ENCODE peak calls at places on chromosomes 5 and 9, in seven cellular contexts. One of them, this sample, is unnamed.

GRCh38 chr9:131739192-131739961 is 499 bp downstream of the RAPGEF1 start:
- DNase-seq in mucosa of descending colon: peak
- DNase-seq in amniotic epithelial cell: no peak
- DNase-seq in GM06990: peak
- DNase-seq in NCI-H2029: no peak
- DNase-seq in pancreas: peak
- DNase-seq in midbrain: peak
- DNase-seq in this sample: no peak

GRCh38 chr5:1034421-1034905 is 25.9 kb downstream of the NKD2 start:
- DNase-seq in midbrain: no peak
- DNase-seq in GM06990: no peak
- DNase-seq in mucosa of descending colon: no peak
- DNase-seq in NCI-H2029: no peak
- DNase-seq in pancreas: no peak
- DNase-seq in amniotic epithelial cell: no peak
- DNase-seq in this sample: no peak

GRCh38 chr5:180156141-180156540 is 52.9 kb downstream of the RASGEF1C start:
- DNase-seq in amniotic epithelial cell: no peak
- DNase-seq in NCI-H2029: no peak
- DNase-seq in GM06990: no peak
- DNase-seq in pancreas: no peak
- DNase-seq in midbrain: no peak
- DNase-seq in mucosa of descending colon: no peak
- DNase-seq in this sample: no peak

GRCh38 chr9:127578952-127579853 is 32.9 kb upstream of the STXBP1 start:
- DNase-seq in NCI-H2029: peak
- DNase-seq in pancreas: peak
- DNase-seq in midbrain: peak
- DNase-seq in amniotic epithelial cell: peak
- DNase-seq in GM06990: peak
- DNase-seq in mucosa of descending colon: peak
- DNase-seq in this sample: peak

GRCh38 chr5:176743136-176743827 is 67.1 kb upstream of the UNC5A start:
- DNase-seq in GM06990: no peak
- DNase-seq in midbrain: peak
- DNase-seq in pancreas: no peak
- DNase-seq in amniotic epithelial cell: no peak
- DNase-seq in NCI-H2029: peak
- DNase-seq in mucosa of descending colon: no peak
- DNase-seq in this sample: no peak

GRCh38 chr9:81321551-81321950 is 367.8 kb downstream of the TLE1 start:
- DNase-seq in NCI-H2029: no peak
- DNase-seq in amniotic epithelial cell: no peak
- DNase-seq in mucosa of descending colon: no peak
- DNase-seq in GM06990: no peak
- DNase-seq in pancreas: no peak
- DNase-seq in midbrain: no peak
- DNase-seq in this sample: no peak

GRCh38 chr9:121946465-121946864 is 146.6 kb downstream of the TTLL11 start:
- DNase-seq in GM06990: no peak
- DNase-seq in amniotic epithelial cell: no peak
- DNase-seq in midbrain: no peak
- DNase-seq in NCI-H2029: no peak
- DNase-seq in mucosa of descending colon: no peak
- DNase-seq in pancreas: no peak
- DNase-seq in this sample: no peak

GRCh38 chr5:132497488-132497997 is 7.0 kb upstream of the IRF1 start:
- DNase-seq in midbrain: no peak
- DNase-seq in NCI-H2029: no peak
- DNase-seq in mucosa of descending colon: peak
- DNase-seq in GM06990: no peak
- DNase-seq in amniotic epithelial cell: peak
- DNase-seq in pancreas: peak
- DNase-seq in this sample: peak

GRCh38 chr5:43231977-43232376 is 40.0 kb downstream of the NIM1K start:
- DNase-seq in midbrain: no peak
- DNase-seq in pancreas: peak
- DNase-seq in mucosa of descending colon: no peak
- DNase-seq in GM06990: no peak
- DNase-seq in NCI-H2029: peak
- DNase-seq in amniotic epithelial cell: no peak
- DNase-seq in this sample: no peak

GRCh38 chr9:96209407-96210031 is 92.5 kb downstream of the HSD17B3 start:
- DNase-seq in GM06990: no peak
- DNase-seq in midbrain: no peak
- DNase-seq in amniotic epithelial cell: peak
- DNase-seq in NCI-H2029: no peak
- DNase-seq in pancreas: no peak
- DNase-seq in mucosa of descending colon: no peak
- DNase-seq in this sample: peak

GRCh38 chr9:10146517-10147331 is 466.1 kb downstream of the PTPRD start:
- DNase-seq in pancreas: no peak
- DNase-seq in midbrain: no peak
- DNase-seq in amniotic epithelial cell: no peak
- DNase-seq in NCI-H2029: no peak
- DNase-seq in GM06990: no peak
- DNase-seq in mucosa of descending colon: no peak
- DNase-seq in this sample: no peak

GRCh38 chr9:98774746-98775145 is 21.6 kb downstream of the ANKS6 start:
- DNase-seq in mucosa of descending colon: no peak
- DNase-seq in pancreas: no peak
- DNase-seq in amniotic epithelial cell: no peak
- DNase-seq in NCI-H2029: no peak
- DNase-seq in midbrain: no peak
- DNase-seq in GM06990: no peak
- DNase-seq in this sample: no peak

GRCh38 chr9:106075991-106076390 is 381.6 kb downstream of the TMEM38B start:
- DNase-seq in mucosa of descending colon: no peak
- DNase-seq in GM06990: no peak
- DNase-seq in midbrain: no peak
- DNase-seq in NCI-H2029: no peak
- DNase-seq in amniotic epithelial cell: peak
- DNase-seq in pancreas: no peak
- DNase-seq in this sample: no peak

GRCh38 chr9:124267271-124267807 is 9.6 kb downstream of the NEK6 start:
- DNase-seq in NCI-H2029: peak
- DNase-seq in mucosa of descending colon: peak
- DNase-seq in amniotic epithelial cell: peak
- DNase-seq in pancreas: no peak
- DNase-seq in GM06990: no peak
- DNase-seq in midbrain: peak
- DNase-seq in this sample: no peak

GRCh38 chr9:135887585-135888050 is 19.7 kb downstream of the CAMSAP1 start:
- DNase-seq in pancreas: no peak
- DNase-seq in midbrain: no peak
- DNase-seq in NCI-H2029: no peak
- DNase-seq in mucosa of descending colon: peak
- DNase-seq in GM06990: peak
- DNase-seq in amniotic epithelial cell: no peak
- DNase-seq in this sample: no peak

GRCh38 chr5:57335092-57335491 is 147.5 kb downstream of the ACTBL2 start:
- DNase-seq in pancreas: no peak
- DNase-seq in GM06990: no peak
- DNase-seq in amniotic epithelial cell: peak
- DNase-seq in NCI-H2029: no peak
- DNase-seq in mucosa of descending colon: no peak
- DNase-seq in midbrain: no peak
- DNase-seq in this sample: no peak

GRCh38 chr5:17069995-17070405 is 133.9 kb upstream of the MYO10 start:
- DNase-seq in midbrain: no peak
- DNase-seq in GM06990: no peak
- DNase-seq in NCI-H2029: no peak
- DNase-seq in mucosa of descending colon: peak
- DNase-seq in pancreas: no peak
- DNase-seq in amniotic epithelial cell: peak
- DNase-seq in this sample: no peak

GRCh38 chr9:99748690-99749089 is 73.0 kb upstream of the NR4A3 start:
- DNase-seq in NCI-H2029: no peak
- DNase-seq in midbrain: no peak
- DNase-seq in GM06990: no peak
- DNase-seq in pancreas: no peak
- DNase-seq in amniotic epithelial cell: peak
- DNase-seq in mucosa of descending colon: no peak
- DNase-seq in this sample: no peak

GRCh38 chr9:137436761-137437600 is 4.2 kb downstream of the ENTPD8 start:
- DNase-seq in midbrain: no peak
- DNase-seq in GM06990: no peak
- DNase-seq in NCI-H2029: no peak
- DNase-seq in pancreas: no peak
- DNase-seq in mucosa of descending colon: peak
- DNase-seq in amniotic epithelial cell: no peak
- DNase-seq in this sample: no peak

GRCh38 chr5:116669261-116670049 is 94.8 kb upstream of the SEMA6A start:
- DNase-seq in amniotic epithelial cell: no peak
- DNase-seq in mucosa of descending colon: no peak
- DNase-seq in NCI-H2029: no peak
- DNase-seq in midbrain: peak
- DNase-seq in pancreas: no peak
- DNase-seq in GM06990: no peak
- DNase-seq in this sample: no peak

GRCh38 chr9:68705636-68706578 is 867 bp downstream of the PIP5K1B start:
- DNase-seq in pancreas: no peak
- DNase-seq in mucosa of descending colon: peak
- DNase-seq in NCI-H2029: peak
- DNase-seq in amniotic epithelial cell: peak
- DNase-seq in GM06990: peak
- DNase-seq in midbrain: no peak
- DNase-seq in this sample: no peak

GRCh38 chr9:91949293-91949945 is 609 bp downstream of the ROR2 start:
- DNase-seq in amniotic epithelial cell: no peak
- DNase-seq in pancreas: no peak
- DNase-seq in NCI-H2029: no peak
- DNase-seq in GM06990: no peak
- DNase-seq in mucosa of descending colon: peak
- DNase-seq in midbrain: no peak
- DNase-seq in this sample: no peak

GRCh38 chr9:130785940-130786500 is 49.0 kb upstream of the ABL1 start:
- DNase-seq in NCI-H2029: no peak
- DNase-seq in midbrain: no peak
- DNase-seq in GM06990: no peak
- DNase-seq in amniotic epithelial cell: no peak
- DNase-seq in mucosa of descending colon: no peak
- DNase-seq in pancreas: no peak
- DNase-seq in this sample: no peak

GRCh38 chr5:69225859-69226258 is 8.8 kb upstream of the CDK7 start:
- DNase-seq in pancreas: no peak
- DNase-seq in NCI-H2029: no peak
- DNase-seq in amniotic epithelial cell: no peak
- DNase-seq in GM06990: no peak
- DNase-seq in mucosa of descending colon: no peak
- DNase-seq in midbrain: no peak
- DNase-seq in this sample: no peak

GRCh38 chr5:79257314-79257713 is 21.4 kb downstream of the JMY start:
- DNase-seq in NCI-H2029: no peak
- DNase-seq in pancreas: no peak
- DNase-seq in midbrain: no peak
- DNase-seq in amniotic epithelial cell: peak
- DNase-seq in GM06990: no peak
- DNase-seq in mucosa of descending colon: no peak
- DNase-seq in this sample: no peak

GRCh38 chr5:96410013-96410412 is 23.0 kb downstream of the PCSK1 start:
- DNase-seq in midbrain: no peak
- DNase-seq in pancreas: no peak
- DNase-seq in mucosa of descending colon: no peak
- DNase-seq in GM06990: no peak
- DNase-seq in NCI-H2029: no peak
- DNase-seq in amniotic epithelial cell: no peak
- DNase-seq in this sample: no peak

GRCh38 chr5:59174248-59174844 is 591.5 kb downstream of the RAB3C start:
- DNase-seq in midbrain: peak
- DNase-seq in pancreas: peak
- DNase-seq in amniotic epithelial cell: peak
- DNase-seq in NCI-H2029: peak
- DNase-seq in GM06990: no peak
- DNase-seq in mucosa of descending colon: peak
- DNase-seq in this sample: no peak

GRCh38 chr5:17359451-17359965 is 138.5 kb upstream of the TAF11L2 start:
- DNase-seq in GM06990: no peak
- DNase-seq in pancreas: no peak
- DNase-seq in amniotic epithelial cell: peak
- DNase-seq in midbrain: no peak
- DNase-seq in NCI-H2029: no peak
- DNase-seq in mucosa of descending colon: peak
- DNase-seq in this sample: peak

GRCh38 chr9:2809692-2810423 is 34.0 kb downstream of the PUM3 start:
- DNase-seq in amniotic epithelial cell: peak
- DNase-seq in mucosa of descending colon: no peak
- DNase-seq in GM06990: no peak
- DNase-seq in pancreas: no peak
- DNase-seq in NCI-H2029: no peak
- DNase-seq in midbrain: no peak
- DNase-seq in this sample: peak

GRCh38 chr9:88521308-88521707 is 13.7 kb upstream of the NXNL2 start:
- DNase-seq in midbrain: no peak
- DNase-seq in mucosa of descending colon: no peak
- DNase-seq in GM06990: no peak
- DNase-seq in NCI-H2029: no peak
- DNase-seq in amniotic epithelial cell: no peak
- DNase-seq in pancreas: no peak
- DNase-seq in this sample: no peak

GRCh38 chr5:165630211-165630866 is 2124.9 kb downstream of the MAT2B start:
- DNase-seq in mucosa of descending colon: peak
- DNase-seq in amniotic epithelial cell: peak
- DNase-seq in GM06990: no peak
- DNase-seq in pancreas: peak
- DNase-seq in midbrain: peak
- DNase-seq in NCI-H2029: peak
- DNase-seq in this sample: no peak

GRCh38 chr9:110835404-110835803 is 166.8 kb downstream of the MUSK start:
- DNase-seq in pancreas: no peak
- DNase-seq in GM06990: no peak
- DNase-seq in midbrain: no peak
- DNase-seq in mucosa of descending colon: no peak
- DNase-seq in NCI-H2029: no peak
- DNase-seq in amniotic epithelial cell: peak
- DNase-seq in this sample: peak

GRCh38 chr9:90032296-90033029 is 427.7 kb downstream of the GADD45G start:
- DNase-seq in pancreas: no peak
- DNase-seq in midbrain: no peak
- DNase-seq in NCI-H2029: no peak
- DNase-seq in amniotic epithelial cell: no peak
- DNase-seq in mucosa of descending colon: no peak
- DNase-seq in GM06990: no peak
- DNase-seq in this sample: no peak

GRCh38 chr9:113370806-113371325 is 5.9 kb downstream of the HDHD3 start:
- DNase-seq in midbrain: no peak
- DNase-seq in GM06990: no peak
- DNase-seq in NCI-H2029: no peak
- DNase-seq in mucosa of descending colon: no peak
- DNase-seq in pancreas: peak
- DNase-seq in amniotic epithelial cell: no peak
- DNase-seq in this sample: no peak

GRCh38 chr9:125634040-125634717 is 72.8 kb downstream of the MAPKAP1 start:
- DNase-seq in GM06990: peak
- DNase-seq in midbrain: no peak
- DNase-seq in NCI-H2029: no peak
- DNase-seq in pancreas: no peak
- DNase-seq in mucosa of descending colon: no peak
- DNase-seq in amniotic epithelial cell: peak
- DNase-seq in this sample: no peak